ENCODE peak calls at places on chromosomes 2 and 18, in six cellular contexts. I is fibroblast of lung, A is AG04449, X is heart right ventricle, T is IMR-90, E is LNCaP clone FGC. V is an unnamed sample.

GRCh38 chr18:72830109-72830508 is 37.7 kb downstream of the NETO1 start:
- DNase-seq in I (peak; percentile 40), A (no peak), X (peak; percentile 56), T (no peak), E (peak; percentile 50), V (no peak)

GRCh38 chr2:240383871-240384700 is 51.4 kb upstream of the GPC1 start:
- DNase-seq in I (no peak), A (no peak), X (peak; percentile 17), T (no peak), E (no peak), V (no peak)

GRCh38 chr2:119367472-119368099 is 809 bp downstream of the DBI start:
- DNase-seq in I (peak; percentile 8), A (no peak), X (peak; percentile 75), T (no peak), E (no peak), V (no peak)

GRCh38 chr2:19171409-19171808 is 187.0 kb downstream of the OSR1 start:
- DNase-seq in I (no peak), A (no peak), X (no peak), T (no peak), E (no peak), V (peak; percentile 46)

GRCh38 chr2:102126660-102127059 is 15.9 kb upstream of the IL1R1 start:
- DNase-seq in I (peak; percentile 78), A (no peak), X (no peak), T (peak; percentile 56), E (no peak), V (no peak)

GRCh38 chr2:60318544-60318943 is 234.9 kb downstream of the BCL11A start:
- DNase-seq in I (no peak), A (no peak), X (peak; percentile 25), T (no peak), E (no peak), V (no peak)

GRCh38 chr2:129431881-129432280 is 547.6 kb upstream of the RAB6C start:
- DNase-seq in I (no peak), A (no peak), X (no peak), T (no peak), E (no peak), V (no peak)

GRCh38 chr2:119545754-119546445 is 1.7 kb downstream of the CFAP221 start:
- DNase-seq in I (peak; percentile 87), A (no peak), X (no peak), T (no peak), E (no peak), V (no peak)

GRCh38 chr2:8692783-8693768 is 11.2 kb downstream of the ID2 start:
- DNase-seq in I (peak; percentile 11), A (no peak), X (peak; percentile 59), T (no peak), E (no peak), V (no peak)

GRCh38 chr18:79411614-79412526 is 16.1 kb downstream of the NFATC1 start:
- DNase-seq in I (no peak), A (no peak), X (no peak), T (no peak), E (no peak), V (no peak)

GRCh38 chr2:65919579-65920188 is 487.3 kb upstream of the SPRED2 start:
- DNase-seq in I (no peak), A (no peak), X (no peak), T (no peak), E (no peak), V (no peak)

GRCh38 chr18:76351961-76352581 is 143.0 kb downstream of the ZNF516 start:
- DNase-seq in I (peak; percentile 66), A (peak; percentile 28), X (peak; percentile 59), T (peak; percentile 92), E (no peak), V (no peak)

GRCh38 chr2:132420776-132421175 is 4.2 kb downstream of the GPR39 start:
- DNase-seq in I (no peak), A (no peak), X (no peak), T (no peak), E (no peak), V (no peak)

GRCh38 chr18:66138642-66139041 is 387.8 kb downstream of the CDH7 start:
- DNase-seq in I (no peak), A (no peak), X (no peak), T (no peak), E (no peak), V (no peak)

GRCh38 chr2:70948350-70949003 is 12.8 kb downstream of the ATP6V1B1 start:
- DNase-seq in I (peak; percentile 56), A (no peak), X (peak; percentile 79), T (peak; percentile 71), E (no peak), V (peak; percentile 14)

GRCh38 chr2:58042486-58042970 is 4.1 kb upstream of the VRK2 start:
- DNase-seq in I (peak; percentile 95), A (no peak), X (no peak), T (peak; percentile 89), E (no peak), V (peak; percentile 93)

GRCh38 chr2:55751966-55752365 is 58.3 kb upstream of the PNPT1 start:
- DNase-seq in I (peak; percentile 55), A (no peak), X (no peak), T (peak; percentile 29), E (no peak), V (no peak)

GRCh38 chr18:57748770-57749603 is 54.1 kb downstream of the ATP8B1 start:
- DNase-seq in I (peak; percentile 69), A (no peak), X (no peak), T (peak; percentile 69), E (peak; percentile 77), V (no peak)

GRCh38 chr2:206856474-206856873 is 82.8 kb upstream of the CPO start:
- DNase-seq in I (peak; percentile 54), A (peak; percentile 23), X (no peak), T (peak; percentile 50), E (no peak), V (no peak)

GRCh38 chr2:219418155-219418569 is at the start of gene DES:
- DNase-seq in I (peak; percentile 28), A (no peak), X (peak; percentile 77), T (no peak), E (no peak), V (no peak)

GRCh38 chr2:71181316-71181715 is 45.6 kb downstream of the PAIP2B start:
- DNase-seq in I (peak; percentile 26), A (no peak), X (no peak), T (no peak), E (peak; percentile 70), V (no peak)

GRCh38 chr2:119012345-119013301 is 70.6 kb downstream of the MARCO start:
- DNase-seq in I (no peak), A (no peak), X (no peak), T (no peak), E (no peak), V (no peak)

GRCh38 chr2:168034586-168034985 is 212.8 kb downstream of the STK39 start:
- DNase-seq in I (no peak), A (no peak), X (no peak), T (no peak), E (no peak), V (no peak)

GRCh38 chr2:31429040-31429439 is 14.5 kb upstream of the XDH start:
- DNase-seq in I (no peak), A (no peak), X (no peak), T (no peak), E (no peak), V (no peak)

GRCh38 chr2:232999354-232999753 is 13.7 kb downstream of the NGEF start:
- DNase-seq in I (no peak), A (no peak), X (no peak), T (no peak), E (no peak), V (no peak)
- TF ChIP-seq CTCF in I (no peak), A (no peak), X (no peak), T (no peak), E (no peak), V (no peak)

GRCh38 chr2:192957425-192957824 is 762.7 kb upstream of the TMEFF2 start:
- DNase-seq in I (no peak), A (no peak), X (no peak), T (no peak), E (no peak), V (no peak)

DNA sequence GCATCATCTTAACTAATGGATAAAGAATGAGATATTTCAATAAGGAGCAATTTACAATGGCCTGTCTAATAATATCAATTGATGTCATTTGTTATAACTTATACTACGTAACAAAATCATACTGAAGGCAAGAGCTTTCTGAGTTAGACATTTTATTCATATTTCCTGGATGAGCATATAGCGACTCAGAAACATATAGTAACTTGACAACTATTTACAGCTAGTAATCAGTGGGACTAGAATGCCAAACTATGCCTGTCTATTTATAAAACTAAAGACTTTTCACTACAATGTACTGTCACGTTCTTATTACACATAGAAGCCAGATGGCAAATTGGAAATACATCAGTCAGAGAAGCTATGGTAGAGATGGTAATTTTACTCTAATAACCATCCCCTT is 766.2 kb upstream of the TMEFF2 start:
- DNase-seq in I (peak; percentile 7), A (no peak), X (no peak), T (no peak), E (no peak), V (no peak)
- H3K4me3 ChIP-seq in I (no peak overlapping the region), A (no peak overlapping the region), X (no peak overlapping the region), T (no peak overlapping the region), E (no peak overlapping the region), V (no peak overlapping the region)

GRCh38 chr2:13413989-13414388 is 697.3 kb downstream of the TRIB2 start:
- DNase-seq in I (no peak), A (no peak), X (no peak), T (no peak), E (no peak), V (no peak)
- TF ChIP-seq CTCF in I (no peak), A (no peak), X (no peak), T (no peak), E (peak; percentile 25), V (peak; percentile 11)

DNA sequence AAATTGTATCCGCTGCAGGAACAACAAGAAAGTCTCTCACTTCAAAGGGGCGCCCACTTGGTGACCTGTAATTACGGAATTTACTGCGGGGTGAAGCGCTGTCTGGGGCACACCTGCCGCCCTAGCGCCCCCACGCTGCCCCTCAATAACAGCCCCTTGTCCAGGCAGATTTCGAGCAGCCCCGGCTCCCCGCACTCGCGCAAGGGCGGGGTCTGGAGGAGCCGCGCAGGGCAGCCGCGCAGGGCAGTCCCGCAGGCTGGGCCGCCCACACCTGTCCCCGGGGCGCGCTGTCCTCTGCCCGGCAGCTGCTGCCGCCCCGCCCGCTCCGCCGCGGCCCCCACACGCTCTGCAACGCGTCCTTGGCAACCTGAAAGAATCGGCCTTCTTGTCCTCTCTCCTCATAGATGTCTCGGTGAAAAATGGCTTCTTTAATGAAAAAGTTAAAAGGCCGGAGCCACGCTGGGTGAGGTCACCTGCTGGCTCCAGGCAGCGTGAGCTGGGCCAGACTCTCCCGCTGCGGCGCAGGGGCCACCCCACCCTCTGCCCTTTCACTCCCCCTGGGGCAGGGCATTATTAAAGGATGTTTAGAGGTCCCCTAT is 218.1 kb downstream of the VAPA start:
- DNase-seq in I (peak; percentile 23), A (no peak), X (peak; percentile 23), T (no peak), E (no peak), V (no peak)
- H3K4me3 ChIP-seq in I (peak overlapping the region; percentile 22), A (no peak overlapping the region), X (peak overlapping the region; percentile 21), T (no peak overlapping the region), E (no peak overlapping the region), V (peak overlapping the region; percentile 49)

V was measured in retinal pigment epithelial cell.